ENCODE peak calls at places on chromosome 11, in eight cellular contexts. G is left lung, B is kidney epithelial cell, T is transverse colon, Q is cardiac muscle cell, N is neural progenitor cell, F is lower lobe of right lung, H is A673. D is an unnamed sample.

GRCh38 chr11:108486828-108487227 is 11.4 kb downstream of the POGLUT3 start:
- DNase-seq in T (no peak), F (no peak), Q (no peak), G (no peak), H (no peak), B (no peak), N (no peak), D (no peak)

GRCh38 chr11:91773090-91773489 is 451.5 kb upstream of the FAT3 start:
- DNase-seq in H (peak; percentile 86), F (no peak), B (no peak), T (no peak), G (no peak), N (peak; percentile 53), Q (peak; percentile 11), D (no peak)

GRCh38 chr11:60544077-60544476 is 28.9 kb downstream of the MS4A13 start:
- DNase-seq in G (no peak), B (no peak), T (no peak), Q (no peak), H (no peak), N (no peak), F (no peak), D (no peak)

GRCh38 chr11:35162795-35163194 is 23.8 kb downstream of the CD44 start:
- DNase-seq in F (no peak), B (no peak), Q (no peak), G (no peak), N (no peak), T (no peak), H (no peak), D (no peak)

GRCh38 chr11:2584812-2585565 is 114.8 kb downstream of the KCNQ1OT1 start:
- DNase-seq in Q (no peak), G (peak; percentile 23), T (no peak), B (no peak), N (no peak), H (no peak), F (peak; percentile 30), D (no peak)

GRCh38 chr11:92376680-92377079 is 152.1 kb downstream of the FAT3 start:
- DNase-seq in H (no peak), G (no peak), Q (no peak), B (no peak), F (no peak), N (no peak), T (no peak), D (no peak)

GRCh38 chr11:19711911-19712280 is 741 bp upstream of the NAV2 start:
- DNase-seq in H (no peak), N (peak; percentile 72), B (no peak), G (no peak), F (peak; percentile 58), T (peak; percentile 30), Q (no peak), D (no peak)

GRCh38 chr11:11735586-11735985 is 106.2 kb upstream of the USP47 start:
- DNase-seq in T (no peak), B (no peak), Q (no peak), H (no peak), F (no peak), G (no peak), N (peak; percentile 32), D (no peak)

GRCh38 chr11:116300252-116300651 is 472.5 kb downstream of the BUD13 start:
- DNase-seq in T (no peak), N (no peak), H (no peak), G (no peak), F (no peak), Q (no peak), B (no peak), D (no peak)

GRCh38 chr11:299951-300735 is 817 bp upstream of the IFITM5 start:
- DNase-seq in G (no peak), T (no peak), F (peak; percentile 46), N (peak; percentile 78), Q (peak; percentile 47), H (peak; percentile 57), B (no peak), D (no peak)

GRCh38 chr11:114060402-114061052 is 1.0 kb downstream of the ZBTB16 start:
- DNase-seq in Q (peak; percentile 41), N (peak; percentile 65), G (peak; percentile 42), B (no peak), F (peak; percentile 71), T (no peak), H (peak; percentile 62), D (no peak)

GRCh38 chr11:13776134-13776815 is 107.8 kb downstream of the FAR1 start:
- DNase-seq in H (no peak), G (no peak), N (peak; percentile 40), F (no peak), T (no peak), Q (no peak), B (no peak), D (no peak)

GRCh38 chr11:75277991-75278790 is 37.6 kb downstream of the TPBGL start:
- DNase-seq in B (no peak), N (no peak), Q (no peak), T (no peak), F (no peak), H (no peak), G (peak; percentile 31), D (no peak)

GRCh38 chr11:117528061-117528780 is 200.6 kb downstream of the CEP164 start:
- DNase-seq in G (no peak), F (no peak), Q (no peak), N (no peak), H (peak; percentile 15), T (no peak), B (no peak), D (no peak)

GRCh38 chr11:84549221-84549620 is 1077.9 kb downstream of the DLG2 start:
- DNase-seq in F (no peak), H (no peak), G (no peak), B (no peak), N (no peak), Q (no peak), T (no peak), D (no peak)

GRCh38 chr11:57453543-57454177 is 6.7 kb upstream of the RTN4RL2 start:
- DNase-seq in F (no peak), T (no peak), H (no peak), G (no peak), N (no peak), Q (no peak), B (no peak), D (no peak)

GRCh38 chr11:88246680-88247079 is 71.4 kb upstream of the RAB38 start:
- DNase-seq in G (no peak), B (peak; percentile 55), T (no peak), N (no peak), Q (peak; percentile 75), F (no peak), H (no peak), D (peak; percentile 75)

GRCh38 chr11:68816251-68816776 is 25.4 kb downstream of the CPT1A start:
- DNase-seq in G (no peak), T (no peak), Q (no peak), H (no peak), B (no peak), F (no peak), N (peak; percentile 14), D (no peak)

DNA sequence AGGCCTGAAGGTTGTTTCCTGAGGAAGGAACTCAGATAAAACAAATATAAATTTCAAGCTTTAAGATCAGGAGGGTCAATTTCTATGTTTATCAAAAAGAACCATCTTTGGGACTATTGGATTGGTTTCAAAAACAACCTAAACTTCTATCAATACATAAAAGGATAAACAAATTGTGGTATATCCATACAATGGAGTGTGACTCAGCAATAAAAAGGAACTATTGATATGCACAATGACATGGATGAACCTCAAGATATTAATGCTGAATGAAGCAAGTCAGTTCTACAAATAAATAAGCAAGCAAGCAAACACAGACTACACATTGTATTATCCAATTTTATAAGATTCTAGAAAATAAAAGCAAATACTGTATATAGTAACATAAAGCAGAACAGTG is 11.1 kb upstream of the CLPB start:
- DNase-seq in H (no peak), G (no peak), T (no peak), F (no peak), B (no peak), Q (no peak), N (no peak), D (no peak)
- H3K4me3 ChIP-seq in H (no peak overlapping the region), G (no peak overlapping the region), T (no peak overlapping the region), F (no peak overlapping the region), B (no peak overlapping the region), Q (no peak overlapping the region), N (no peak overlapping the region), D (no peak overlapping the region)

GRCh38 chr11:72764503-72764902 is 12.3 kb upstream of the ARAP1 start:
- DNase-seq in N (peak; percentile 33), G (peak; percentile 70), H (no peak), F (peak; percentile 81), T (peak; percentile 80), Q (no peak), B (no peak), D (no peak)
- TF ChIP-seq CTCF in N (peak; percentile 24), G (no peak), H (no peak), F (peak; percentile 32), T (peak; percentile 48), Q (no peak), B (no peak), D (no peak)

DNA sequence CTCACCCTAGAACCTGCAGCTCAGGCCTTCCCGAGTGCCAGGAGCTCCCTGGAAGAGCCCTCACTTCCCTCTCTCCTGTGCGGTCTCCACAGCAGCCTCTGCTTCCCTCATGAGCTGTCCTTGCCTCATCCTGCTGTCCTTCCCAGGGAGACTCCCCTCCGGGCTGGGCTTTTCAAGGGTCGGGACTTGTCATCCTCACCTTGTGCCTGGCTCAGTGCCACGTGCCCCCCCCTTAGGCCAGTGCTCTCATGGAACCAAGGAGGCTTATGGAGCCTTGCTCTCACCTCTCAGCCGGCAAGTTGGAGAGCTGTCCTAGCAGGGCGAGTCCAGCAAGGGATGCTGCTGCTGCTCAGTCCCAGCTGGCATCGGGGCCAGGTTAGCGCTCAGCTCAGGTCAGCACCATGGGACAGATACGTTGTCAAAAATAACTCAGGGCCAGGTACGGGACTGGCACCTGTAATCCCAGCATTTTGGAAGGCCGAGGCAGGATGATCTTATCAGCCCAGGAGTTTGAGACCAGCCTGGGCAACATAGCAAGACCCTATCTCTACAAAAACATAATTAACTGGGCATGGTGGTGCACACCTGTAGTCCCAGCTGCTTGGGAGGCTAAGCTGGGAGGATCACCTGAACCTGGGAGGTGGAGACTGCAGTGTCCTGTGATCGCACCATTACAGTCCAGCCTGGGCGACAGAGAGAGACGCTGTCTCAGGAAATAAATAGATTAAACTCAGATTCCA is 13.6 kb downstream of the CTTN start:
- DNase-seq in G (no peak), N (no peak), F (no peak), Q (no peak), H (no peak), B (no peak), T (no peak), D (no peak)
- H3K36me3 ChIP-seq in G (no peaks in the 10 kb centered on the region), N (no peaks in the 10 kb centered on the region), F (peaks cover 99% of the 10 kb centered on the region), Q (peaks cover 71% of the 10 kb centered on the region), H (peaks cover 96% of the 10 kb centered on the region), B (peaks cover 9% of the 10 kb centered on the region), T (no peaks in the 10 kb centered on the region), D (peaks cover 61% of the 10 kb centered on the region)

DNA sequence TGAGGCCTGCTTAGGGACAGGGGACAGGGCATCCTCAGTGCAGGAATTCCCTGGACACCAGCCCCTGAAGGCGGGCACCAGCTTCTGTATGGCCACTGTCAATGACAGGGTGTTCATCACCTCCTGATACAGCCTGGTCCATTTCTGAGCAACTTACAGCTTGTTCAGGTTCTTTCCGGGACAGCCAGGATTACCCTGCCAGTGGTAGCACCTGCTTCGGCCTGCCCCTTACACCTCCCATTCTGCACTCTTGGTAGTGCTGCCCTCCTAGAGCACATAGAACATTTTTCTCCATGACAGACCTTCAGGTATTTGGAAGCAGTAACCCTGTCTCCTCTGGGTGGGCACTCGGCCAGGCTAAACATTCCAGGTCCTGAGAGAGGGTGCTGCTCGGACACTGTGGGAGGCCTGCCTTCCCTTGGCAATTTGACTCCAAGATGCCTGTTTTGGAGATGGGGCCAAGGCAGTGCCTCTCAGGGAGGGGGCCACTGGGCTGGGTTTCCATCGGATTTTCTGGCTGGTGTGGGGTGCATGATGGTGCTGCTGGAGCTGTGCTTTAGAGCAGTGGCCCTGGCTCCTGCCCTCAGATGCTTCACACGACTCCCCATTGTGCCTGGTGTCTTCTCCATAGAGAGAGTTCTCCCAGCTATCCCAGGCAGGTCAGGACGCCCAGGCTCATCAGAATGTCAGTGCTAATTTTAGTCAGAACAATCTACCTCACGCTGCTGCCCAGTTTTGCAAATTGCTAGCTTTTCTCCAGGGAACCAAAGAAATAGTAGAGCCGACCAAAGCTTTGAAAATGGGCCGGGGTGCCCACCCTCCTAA is 1.2 kb downstream of the GAL3ST3 start:
- DNase-seq in Q (no peak), B (no peak), T (no peak), H (no peak), F (no peak), N (no peak), G (no peak), D (no peak)
- H3K4me3 ChIP-seq in Q (no peak overlapping the region), B (no peak overlapping the region), T (no peak overlapping the region), H (no peak overlapping the region), F (no peak overlapping the region), N (peak overlapping the region; percentile 86), G (no peak overlapping the region), D (no peak overlapping the region)